ENCODE peak calls at places on chromosome 20, in four cellular contexts. One of them, this sample, is unnamed.

GRCh38 chr20:53736757-53737403 is 143.2 kb upstream of the ZNF217 start:
- DNase-seq in K562: no peak
- DNase-seq in HepG2: no peak
- DNase-seq in GM12878: peak; percentile 79
- DNase-seq in this sample: no peak

GRCh38 chr20:18524646-18525045 is 16.9 kb downstream of the SEC23B start:
- DNase-seq in K562: no peak
- DNase-seq in HepG2: no peak
- DNase-seq in GM12878: no peak
- DNase-seq in this sample: no peak

GRCh38 chr20:49704932-49705336 is 8.7 kb downstream of the B4GALT5 start:
- DNase-seq in K562: no peak
- DNase-seq in HepG2: no peak
- DNase-seq in GM12878: no peak
- DNase-seq in this sample: no peak

GRCh38 chr20:56829788-56830385 is 200.8 kb downstream of the TFAP2C start:
- DNase-seq in K562: no peak
- DNase-seq in HepG2: peak; percentile 32
- DNase-seq in GM12878: no peak
- DNase-seq in this sample: no peak

GRCh38 chr20:23340524-23340923 is 10.1 kb upstream of the NXT1 start:
- DNase-seq in K562: peak; percentile 77
- DNase-seq in HepG2: peak; percentile 77
- DNase-seq in GM12878: no peak
- DNase-seq in this sample: peak; percentile 70

GRCh38 chr20:34754611-34755010 is 50.5 kb downstream of the TP53INP2 start:
- DNase-seq in K562: no peak
- DNase-seq in HepG2: no peak
- DNase-seq in GM12878: no peak
- DNase-seq in this sample: no peak

GRCh38 chr20:18279231-18279630 is 9.1 kb upstream of the ZNF133 start:
- DNase-seq in K562: no peak
- DNase-seq in HepG2: no peak
- DNase-seq in GM12878: no peak
- DNase-seq in this sample: no peak

GRCh38 chr20:17617212-17617867 is 47.5 kb downstream of the DSTN start:
- DNase-seq in K562: peak; percentile 56
- DNase-seq in HepG2: peak; percentile 42
- DNase-seq in GM12878: no peak
- DNase-seq in this sample: no peak

GRCh38 chr20:48957521-48957920 is 36.0 kb downstream of the ARFGEF2 start:
- DNase-seq in K562: no peak
- DNase-seq in HepG2: no peak
- DNase-seq in GM12878: no peak
- DNase-seq in this sample: no peak

GRCh38 chr20:53679597-53680309 is 86.1 kb upstream of the ZNF217 start:
- DNase-seq in K562: no peak
- DNase-seq in HepG2: peak; percentile 50
- DNase-seq in GM12878: no peak
- DNase-seq in this sample: no peak

GRCh38 chr20:23200914-23201313 is 114.8 kb upstream of the CD93 start:
- DNase-seq in K562: peak; percentile 60
- DNase-seq in HepG2: peak; percentile 62
- DNase-seq in GM12878: no peak
- DNase-seq in this sample: peak; percentile 34

GRCh38 chr20:53556267-53556897 is 37.3 kb downstream of the ZNF217 start:
- DNase-seq in K562: no peak
- DNase-seq in HepG2: no peak
- DNase-seq in GM12878: no peak
- DNase-seq in this sample: no peak

GRCh38 chr20:31473331-31474096 is 1.4 kb downstream of the DEFB124 start:
- DNase-seq in K562: no peak
- DNase-seq in HepG2: no peak
- DNase-seq in GM12878: no peak
- DNase-seq in this sample: no peak

GRCh38 chr20:19524691-19525090 is 233.4 kb upstream of the RIN2 start:
- DNase-seq in K562: no peak
- DNase-seq in HepG2: no peak
- DNase-seq in GM12878: no peak
- DNase-seq in this sample: no peak

GRCh38 chr20:4567172-4567571 is 154.5 kb upstream of the PRND start:
- DNase-seq in K562: no peak
- DNase-seq in HepG2: no peak
- DNase-seq in GM12878: no peak
- DNase-seq in this sample: no peak

GRCh38 chr20:25076731-25077609 is 5.0 kb downstream of the VSX1 start:
- DNase-seq in K562: no peak
- DNase-seq in HepG2: peak; percentile 82
- DNase-seq in GM12878: no peak
- DNase-seq in this sample: no peak

GRCh38 chr20:21562656-21563055 is 48.8 kb upstream of the NKX2-2 start:
- DNase-seq in K562: no peak
- DNase-seq in HepG2: no peak
- DNase-seq in GM12878: no peak
- DNase-seq in this sample: no peak

GRCh38 chr20:55592866-55593265 is 412.5 kb downstream of the CBLN4 start:
- DNase-seq in K562: no peak
- DNase-seq in HepG2: no peak
- DNase-seq in GM12878: no peak
- DNase-seq in this sample: no peak

GRCh38 chr20:47529840-47530239 is 28.2 kb downstream of the NCOA3 start:
- DNase-seq in K562: no peak
- DNase-seq in HepG2: no peak
- DNase-seq in GM12878: no peak
- DNase-seq in this sample: no peak

GRCh38 chr20:13139459-13140150 is 81.5 kb upstream of the ISM1 start:
- DNase-seq in K562: no peak
- DNase-seq in HepG2: no peak
- DNase-seq in GM12878: no peak
- DNase-seq in this sample: no peak

GRCh38 chr20:15846446-15846845 is 726.8 kb downstream of the KIF16B start:
- DNase-seq in K562: no peak
- DNase-seq in HepG2: no peak
- DNase-seq in GM12878: no peak
- DNase-seq in this sample: no peak

GRCh38 chr20:15848126-15848525 is 725.1 kb downstream of the KIF16B start:
- DNase-seq in K562: no peak
- DNase-seq in HepG2: no peak
- DNase-seq in GM12878: no peak
- DNase-seq in this sample: no peak

GRCh38 chr20:15849131-15849685 is 724.0 kb downstream of the KIF16B start:
- DNase-seq in K562: no peak
- DNase-seq in HepG2: no peak
- DNase-seq in GM12878: no peak
- DNase-seq in this sample: no peak

GRCh38 chr20:15851576-15852075 is 721.6 kb downstream of the KIF16B start:
- DNase-seq in K562: no peak
- DNase-seq in HepG2: no peak
- DNase-seq in GM12878: no peak
- DNase-seq in this sample: no peak

GRCh38 chr20:15847415-15847814 is 725.8 kb downstream of the KIF16B start:
- DNase-seq in K562: no peak
- DNase-seq in HepG2: no peak
- DNase-seq in GM12878: no peak
- DNase-seq in this sample: no peak
- TF ChIP-seq KDM1A in K562: no peak
- TF ChIP-seq KDM1A in HepG2: no peak
- TF ChIP-seq KDM1A in GM12878: no peak
- TF ChIP-seq KDM1A in this sample: no peak

DNA sequence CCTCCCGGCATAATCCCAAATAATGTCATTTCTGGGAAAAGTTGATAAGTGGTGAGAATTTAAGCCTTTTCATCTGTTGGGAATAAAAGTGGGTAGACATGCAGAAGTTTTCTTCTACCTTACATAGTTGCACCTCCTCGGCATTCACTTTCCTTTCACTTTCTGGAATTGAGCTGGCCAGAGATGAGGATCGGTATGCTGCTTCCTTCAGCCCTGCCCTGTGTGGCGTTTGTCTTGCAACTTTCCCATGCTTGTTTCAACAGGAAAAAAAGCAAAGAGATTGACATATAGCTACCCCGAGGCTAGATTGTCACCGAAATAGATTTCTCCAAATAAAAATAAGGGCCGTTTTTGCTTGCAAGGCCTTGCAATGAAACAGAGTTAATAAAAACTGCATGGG is 65.8 kb upstream of the JAG1 start:
- DNase-seq in K562: no peak
- DNase-seq in HepG2: no peak
- DNase-seq in GM12878: no peak
- DNase-seq in this sample: no peak
- TF ChIP-seq GABPA in K562: no peak
- TF ChIP-seq GABPA in HepG2: no peak
- TF ChIP-seq GABPA in GM12878: no peak
- TF ChIP-seq GABPA in this sample: no peak

GRCh38 chr20:37394543-37395410 is 48.8 kb downstream of the SRC start:
- DNase-seq in K562: no peak
- DNase-seq in HepG2: no peak
- DNase-seq in GM12878: no peak
- DNase-seq in this sample: no peak
- TF ChIP-seq SRF in K562: no peak
- TF ChIP-seq SRF in HepG2: no peak
- TF ChIP-seq SRF in GM12878: no peak
- TF ChIP-seq SRF in this sample: no peak

DNA sequence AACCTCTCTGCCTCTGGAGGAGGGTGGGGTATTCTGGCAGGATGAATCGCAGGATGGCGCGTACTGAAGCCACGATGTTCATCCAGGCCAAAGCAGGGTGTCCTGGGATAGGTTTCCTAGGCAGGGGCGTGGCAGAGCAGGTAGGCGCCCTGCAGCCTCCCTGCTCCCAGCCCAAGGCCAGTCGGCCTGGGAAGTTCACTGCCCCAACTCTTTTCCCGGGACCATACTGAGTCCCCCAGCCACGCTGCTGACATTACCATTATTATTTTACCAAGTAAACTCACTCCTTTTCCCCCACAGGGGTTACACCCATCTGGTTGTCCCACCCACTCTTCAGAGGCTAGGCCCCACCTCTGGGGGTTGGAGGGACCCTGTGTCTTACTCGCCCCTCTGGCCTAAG is 21.8 kb downstream of the SDCBP2 start:
- DNase-seq in K562: no peak
- DNase-seq in HepG2: no peak
- DNase-seq in GM12878: no peak
- DNase-seq in this sample: no peak
- TF ChIP-seq KDM1A in K562: no peak
- TF ChIP-seq KDM1A in HepG2: no peak
- TF ChIP-seq KDM1A in GM12878: no peak
- TF ChIP-seq KDM1A in this sample: no peak

DNA sequence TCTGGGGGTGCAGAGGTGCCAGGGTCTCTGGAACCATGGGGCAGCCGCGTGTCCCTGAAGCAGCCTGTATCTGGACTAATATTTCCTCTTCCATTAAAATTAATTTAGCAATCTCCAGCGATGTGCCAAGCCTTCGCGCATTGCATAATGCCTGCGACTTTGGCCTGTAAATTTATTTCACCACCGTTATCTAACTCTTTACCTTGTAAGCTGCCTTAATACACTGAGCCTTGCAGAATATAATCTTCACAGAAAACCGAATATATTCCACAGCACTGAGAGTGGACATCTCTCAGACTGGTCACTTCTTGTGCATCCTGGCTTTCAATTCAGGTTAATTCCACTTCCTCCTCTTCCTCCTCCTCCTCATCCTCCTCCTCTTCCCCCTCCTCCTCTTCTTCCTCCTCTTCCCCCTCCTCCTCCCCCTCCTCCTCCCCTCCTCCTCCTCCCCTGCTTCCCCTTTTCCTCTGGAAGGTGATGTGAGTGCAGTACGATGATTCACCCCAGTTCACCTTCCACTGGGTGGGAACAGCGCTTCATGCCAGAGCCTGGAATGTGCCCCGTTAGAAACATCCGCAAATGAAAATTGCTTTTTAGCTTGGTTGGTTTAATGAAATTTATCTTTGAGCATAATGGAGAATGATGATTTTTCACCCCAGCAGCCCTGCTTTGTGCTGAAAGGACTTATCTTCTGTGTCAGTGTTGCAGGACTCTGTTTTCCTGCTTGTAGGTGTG is 101.4 kb downstream of the CDH4 start:
- DNase-seq in K562: no peak
- DNase-seq in HepG2: no peak
- DNase-seq in GM12878: no peak
- DNase-seq in this sample: no peak
- TF ChIP-seq GABPA in K562: no peak
- TF ChIP-seq GABPA in HepG2: no peak
- TF ChIP-seq GABPA in GM12878: no peak
- TF ChIP-seq GABPA in this sample: no peak

DNA sequence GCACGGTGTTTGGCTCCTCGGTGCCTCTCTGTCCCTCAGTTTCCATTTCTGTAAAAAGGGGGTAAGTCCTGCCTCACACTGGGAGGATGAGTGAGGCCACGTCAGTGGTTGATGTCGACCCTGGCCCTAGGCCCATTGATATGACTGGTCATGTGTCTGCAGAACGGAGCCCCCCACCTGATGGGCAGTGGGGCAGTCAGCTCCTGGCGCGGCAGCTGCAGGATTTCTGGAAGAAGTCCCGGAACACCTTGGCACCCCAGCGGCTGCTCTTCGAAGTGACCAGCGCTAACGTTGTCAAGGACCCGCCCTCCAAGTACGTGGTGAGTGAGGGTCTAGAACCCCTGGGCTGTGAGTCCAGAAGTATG is 1.2 kb downstream of the SNX21 start:
- DNase-seq in K562: no peak
- DNase-seq in HepG2: no peak
- DNase-seq in GM12878: no peak
- DNase-seq in this sample: no peak
- TF ChIP-seq SRF in K562: no peak
- TF ChIP-seq SRF in HepG2: no peak
- TF ChIP-seq SRF in GM12878: no peak
- TF ChIP-seq SRF in this sample: no peak

GRCh38 chr20:20535051-20535450 is 167.1 kb downstream of the INSM1 start:
- DNase-seq in K562: no peak
- DNase-seq in HepG2: no peak
- DNase-seq in GM12878: no peak
- DNase-seq in this sample: no peak
- TF ChIP-seq KDM1A in K562: no peak
- TF ChIP-seq KDM1A in HepG2: no peak
- TF ChIP-seq KDM1A in GM12878: no peak
- TF ChIP-seq KDM1A in this sample: no peak

GRCh38 chr20:59696476-59696875 is 92.1 kb downstream of the PHACTR3 start:
- DNase-seq in K562: no peak
- DNase-seq in HepG2: no peak
- DNase-seq in GM12878: no peak
- DNase-seq in this sample: no peak
- TF ChIP-seq GABPA in K562: no peak
- TF ChIP-seq GABPA in HepG2: no peak
- TF ChIP-seq GABPA in GM12878: no peak
- TF ChIP-seq GABPA in this sample: no peak